ENCODE peak calls at places on chromosomes 16 and 17, in ten cellular contexts. One of them, this sample, is unnamed.

GRCh38 chr17:37787055-37787720 is 42.3 kb upstream of the HNF1B start:
- DNase-seq in fibroblast of mammary gland: peak; percentile 22
- DNase-seq in HS-5: no peak
- DNase-seq in nucleus accumbens: no peak
- DNase-seq in immature natural killer cell: no peak
- DNase-seq in NAMALWA: no peak
- DNase-seq in adrenal gland: peak; percentile 69
- DNase-seq in activated CD8-positive, alpha-beta memory T cell treated with anti-CD3 and anti-CD28 coated beads, Interleukin-2, amount 50 U/mL, for 48 hours: no peak
- DNase-seq in RPMI8226: no peak
- DNase-seq in stimulated activated CD4-positive, alpha-beta T cell treated with anti-CD3 and anti-CD28 coated beads, TNF-alpha, amount 100 ng/mL, for 24 hours: no peak
- DNase-seq in this sample: no peak

GRCh38 chr17:79952265-79952877 is 83.3 kb downstream of the TBC1D16 start:
- DNase-seq in RPMI8226: no peak
- DNase-seq in fibroblast of mammary gland: no peak
- DNase-seq in HS-5: no peak
- DNase-seq in nucleus accumbens: no peak
- DNase-seq in immature natural killer cell: no peak
- DNase-seq in NAMALWA: no peak
- DNase-seq in stimulated activated CD4-positive, alpha-beta T cell treated with anti-CD3 and anti-CD28 coated beads, TNF-alpha, amount 100 ng/mL, for 24 hours: no peak
- DNase-seq in adrenal gland: no peak
- DNase-seq in activated CD8-positive, alpha-beta memory T cell treated with anti-CD3 and anti-CD28 coated beads, Interleukin-2, amount 50 U/mL, for 48 hours: no peak
- DNase-seq in this sample: no peak

GRCh38 chr17:74490716-74491115 is 24.3 kb downstream of the CD300A start:
- DNase-seq in immature natural killer cell: no peak
- DNase-seq in NAMALWA: no peak
- DNase-seq in adrenal gland: no peak
- DNase-seq in stimulated activated CD4-positive, alpha-beta T cell treated with anti-CD3 and anti-CD28 coated beads, TNF-alpha, amount 100 ng/mL, for 24 hours: no peak
- DNase-seq in RPMI8226: no peak
- DNase-seq in nucleus accumbens: no peak
- DNase-seq in activated CD8-positive, alpha-beta memory T cell treated with anti-CD3 and anti-CD28 coated beads, Interleukin-2, amount 50 U/mL, for 48 hours: peak; percentile 44
- DNase-seq in HS-5: no peak
- DNase-seq in fibroblast of mammary gland: no peak
- DNase-seq in this sample: no peak

GRCh38 chr17:43442711-43443110 is 41.1 kb upstream of the DHX8 start:
- DNase-seq in RPMI8226: no peak
- DNase-seq in adrenal gland: no peak
- DNase-seq in immature natural killer cell: no peak
- DNase-seq in fibroblast of mammary gland: peak; percentile 81
- DNase-seq in NAMALWA: no peak
- DNase-seq in nucleus accumbens: no peak
- DNase-seq in HS-5: no peak
- DNase-seq in activated CD8-positive, alpha-beta memory T cell treated with anti-CD3 and anti-CD28 coated beads, Interleukin-2, amount 50 U/mL, for 48 hours: no peak
- DNase-seq in stimulated activated CD4-positive, alpha-beta T cell treated with anti-CD3 and anti-CD28 coated beads, TNF-alpha, amount 100 ng/mL, for 24 hours: no peak
- DNase-seq in this sample: no peak

GRCh38 chr16:66695474-66695934 is 1.0 kb downstream of the CMTM4 start:
- DNase-seq in NAMALWA: no peak
- DNase-seq in activated CD8-positive, alpha-beta memory T cell treated with anti-CD3 and anti-CD28 coated beads, Interleukin-2, amount 50 U/mL, for 48 hours: no peak
- DNase-seq in adrenal gland: no peak
- DNase-seq in HS-5: no peak
- DNase-seq in RPMI8226: peak; percentile 17
- DNase-seq in fibroblast of mammary gland: no peak
- DNase-seq in immature natural killer cell: peak; percentile 6
- DNase-seq in nucleus accumbens: no peak
- DNase-seq in stimulated activated CD4-positive, alpha-beta T cell treated with anti-CD3 and anti-CD28 coated beads, TNF-alpha, amount 100 ng/mL, for 24 hours: no peak
- DNase-seq in this sample: no peak

GRCh38 chr16:11670171-11671131 is 2.2 kb downstream of the SNN start:
- DNase-seq in RPMI8226: no peak
- DNase-seq in HS-5: no peak
- DNase-seq in immature natural killer cell: no peak
- DNase-seq in nucleus accumbens: no peak
- DNase-seq in adrenal gland: peak; percentile 32
- DNase-seq in activated CD8-positive, alpha-beta memory T cell treated with anti-CD3 and anti-CD28 coated beads, Interleukin-2, amount 50 U/mL, for 48 hours: peak; percentile 68
- DNase-seq in fibroblast of mammary gland: no peak
- DNase-seq in NAMALWA: peak; percentile 51
- DNase-seq in stimulated activated CD4-positive, alpha-beta T cell treated with anti-CD3 and anti-CD28 coated beads, TNF-alpha, amount 100 ng/mL, for 24 hours: no peak
- DNase-seq in this sample: no peak

GRCh38 chr17:48215583-48216139 is 108.1 kb downstream of the SNX11 start:
- DNase-seq in NAMALWA: peak; percentile 27
- DNase-seq in fibroblast of mammary gland: peak; percentile 48
- DNase-seq in stimulated activated CD4-positive, alpha-beta T cell treated with anti-CD3 and anti-CD28 coated beads, TNF-alpha, amount 100 ng/mL, for 24 hours: no peak
- DNase-seq in HS-5: no peak
- DNase-seq in immature natural killer cell: no peak
- DNase-seq in activated CD8-positive, alpha-beta memory T cell treated with anti-CD3 and anti-CD28 coated beads, Interleukin-2, amount 50 U/mL, for 48 hours: no peak
- DNase-seq in nucleus accumbens: no peak
- DNase-seq in adrenal gland: peak; percentile 17
- DNase-seq in RPMI8226: peak; percentile 17
- DNase-seq in this sample: peak; percentile 58

GRCh38 chr16:4938683-4939030 is 1.7 kb upstream of the PPL start:
- DNase-seq in activated CD8-positive, alpha-beta memory T cell treated with anti-CD3 and anti-CD28 coated beads, Interleukin-2, amount 50 U/mL, for 48 hours: no peak
- DNase-seq in adrenal gland: no peak
- DNase-seq in fibroblast of mammary gland: peak; percentile 77
- DNase-seq in stimulated activated CD4-positive, alpha-beta T cell treated with anti-CD3 and anti-CD28 coated beads, TNF-alpha, amount 100 ng/mL, for 24 hours: no peak
- DNase-seq in nucleus accumbens: no peak
- DNase-seq in immature natural killer cell: no peak
- DNase-seq in NAMALWA: no peak
- DNase-seq in HS-5: no peak
- DNase-seq in RPMI8226: no peak
- DNase-seq in this sample: no peak

GRCh38 chr16:59021751-59022150 is 287.6 kb upstream of the GOT2 start:
- DNase-seq in stimulated activated CD4-positive, alpha-beta T cell treated with anti-CD3 and anti-CD28 coated beads, TNF-alpha, amount 100 ng/mL, for 24 hours: no peak
- DNase-seq in nucleus accumbens: no peak
- DNase-seq in fibroblast of mammary gland: peak; percentile 27
- DNase-seq in NAMALWA: no peak
- DNase-seq in HS-5: peak; percentile 64
- DNase-seq in adrenal gland: no peak
- DNase-seq in activated CD8-positive, alpha-beta memory T cell treated with anti-CD3 and anti-CD28 coated beads, Interleukin-2, amount 50 U/mL, for 48 hours: no peak
- DNase-seq in immature natural killer cell: no peak
- DNase-seq in RPMI8226: no peak
- DNase-seq in this sample: no peak

GRCh38 chr16:88527186-88527936 is 42.8 kb upstream of the ZC3H18 start:
- DNase-seq in stimulated activated CD4-positive, alpha-beta T cell treated with anti-CD3 and anti-CD28 coated beads, TNF-alpha, amount 100 ng/mL, for 24 hours: peak; percentile 41
- DNase-seq in HS-5: no peak
- DNase-seq in immature natural killer cell: peak; percentile 67
- DNase-seq in fibroblast of mammary gland: peak; percentile 55
- DNase-seq in NAMALWA: peak; percentile 68
- DNase-seq in adrenal gland: peak; percentile 64
- DNase-seq in RPMI8226: peak; percentile 51
- DNase-seq in nucleus accumbens: no peak
- DNase-seq in activated CD8-positive, alpha-beta memory T cell treated with anti-CD3 and anti-CD28 coated beads, Interleukin-2, amount 50 U/mL, for 48 hours: peak; percentile 84
- DNase-seq in this sample: no peak

GRCh38 chr17:29563816-29564215 is 3.0 kb downstream of the ABHD15 start:
- DNase-seq in adrenal gland: no peak
- DNase-seq in RPMI8226: peak; percentile 74
- DNase-seq in fibroblast of mammary gland: no peak
- DNase-seq in HS-5: no peak
- DNase-seq in nucleus accumbens: no peak
- DNase-seq in activated CD8-positive, alpha-beta memory T cell treated with anti-CD3 and anti-CD28 coated beads, Interleukin-2, amount 50 U/mL, for 48 hours: no peak
- DNase-seq in NAMALWA: peak; percentile 81
- DNase-seq in immature natural killer cell: peak; percentile 54
- DNase-seq in stimulated activated CD4-positive, alpha-beta T cell treated with anti-CD3 and anti-CD28 coated beads, TNF-alpha, amount 100 ng/mL, for 24 hours: no peak
- DNase-seq in this sample: no peak

GRCh38 chr16:58197314-58198012 is 443 bp downstream of the CSNK2A2 start:
- DNase-seq in adrenal gland: no peak
- DNase-seq in RPMI8226: peak; percentile 21
- DNase-seq in stimulated activated CD4-positive, alpha-beta T cell treated with anti-CD3 and anti-CD28 coated beads, TNF-alpha, amount 100 ng/mL, for 24 hours: no peak
- DNase-seq in activated CD8-positive, alpha-beta memory T cell treated with anti-CD3 and anti-CD28 coated beads, Interleukin-2, amount 50 U/mL, for 48 hours: peak; percentile 58
- DNase-seq in NAMALWA: no peak
- DNase-seq in immature natural killer cell: peak; percentile 5
- DNase-seq in fibroblast of mammary gland: no peak
- DNase-seq in nucleus accumbens: no peak
- DNase-seq in HS-5: no peak
- DNase-seq in this sample: no peak

GRCh38 chr17:77723909-77724875 is 234.3 kb upstream of the TNRC6C start:
- DNase-seq in stimulated activated CD4-positive, alpha-beta T cell treated with anti-CD3 and anti-CD28 coated beads, TNF-alpha, amount 100 ng/mL, for 24 hours: no peak
- DNase-seq in nucleus accumbens: no peak
- DNase-seq in immature natural killer cell: no peak
- DNase-seq in activated CD8-positive, alpha-beta memory T cell treated with anti-CD3 and anti-CD28 coated beads, Interleukin-2, amount 50 U/mL, for 48 hours: peak; percentile 43
- DNase-seq in fibroblast of mammary gland: no peak
- DNase-seq in adrenal gland: no peak
- DNase-seq in HS-5: no peak
- DNase-seq in NAMALWA: no peak
- DNase-seq in RPMI8226: peak; percentile 89
- DNase-seq in this sample: no peak

GRCh38 chr16:89117975-89118289 is 24.3 kb downstream of the ACSF3 start:
- DNase-seq in nucleus accumbens: no peak
- DNase-seq in fibroblast of mammary gland: no peak
- DNase-seq in adrenal gland: no peak
- DNase-seq in RPMI8226: no peak
- DNase-seq in NAMALWA: no peak
- DNase-seq in HS-5: no peak
- DNase-seq in activated CD8-positive, alpha-beta memory T cell treated with anti-CD3 and anti-CD28 coated beads, Interleukin-2, amount 50 U/mL, for 48 hours: no peak
- DNase-seq in stimulated activated CD4-positive, alpha-beta T cell treated with anti-CD3 and anti-CD28 coated beads, TNF-alpha, amount 100 ng/mL, for 24 hours: no peak
- DNase-seq in immature natural killer cell: no peak
- DNase-seq in this sample: no peak

GRCh38 chr16:57422026-57422944 is 17.7 kb downstream of the CCL17 start:
- DNase-seq in HS-5: no peak
- DNase-seq in NAMALWA: peak; percentile 53
- DNase-seq in activated CD8-positive, alpha-beta memory T cell treated with anti-CD3 and anti-CD28 coated beads, Interleukin-2, amount 50 U/mL, for 48 hours: no peak
- DNase-seq in stimulated activated CD4-positive, alpha-beta T cell treated with anti-CD3 and anti-CD28 coated beads, TNF-alpha, amount 100 ng/mL, for 24 hours: no peak
- DNase-seq in nucleus accumbens: no peak
- DNase-seq in adrenal gland: peak; percentile 43
- DNase-seq in RPMI8226: peak; percentile 76
- DNase-seq in immature natural killer cell: no peak
- DNase-seq in fibroblast of mammary gland: peak; percentile 65
- DNase-seq in this sample: peak; percentile 16

GRCh38 chr17:49739662-49740271 is 24.2 kb downstream of the FAM117A start:
- DNase-seq in fibroblast of mammary gland: peak; percentile 31
- DNase-seq in NAMALWA: peak; percentile 98
- DNase-seq in RPMI8226: peak; percentile 97
- DNase-seq in HS-5: no peak
- DNase-seq in activated CD8-positive, alpha-beta memory T cell treated with anti-CD3 and anti-CD28 coated beads, Interleukin-2, amount 50 U/mL, for 48 hours: peak; percentile 89
- DNase-seq in stimulated activated CD4-positive, alpha-beta T cell treated with anti-CD3 and anti-CD28 coated beads, TNF-alpha, amount 100 ng/mL, for 24 hours: peak; percentile 58
- DNase-seq in adrenal gland: peak; percentile 82
- DNase-seq in nucleus accumbens: no peak
- DNase-seq in immature natural killer cell: peak; percentile 98
- DNase-seq in this sample: no peak

GRCh38 chr17:40547079-40547784 is 18.0 kb downstream of the CCR7 start:
- DNase-seq in RPMI8226: peak; percentile 73
- DNase-seq in NAMALWA: peak; percentile 42
- DNase-seq in activated CD8-positive, alpha-beta memory T cell treated with anti-CD3 and anti-CD28 coated beads, Interleukin-2, amount 50 U/mL, for 48 hours: peak; percentile 80
- DNase-seq in adrenal gland: no peak
- DNase-seq in fibroblast of mammary gland: no peak
- DNase-seq in nucleus accumbens: no peak
- DNase-seq in HS-5: no peak
- DNase-seq in stimulated activated CD4-positive, alpha-beta T cell treated with anti-CD3 and anti-CD28 coated beads, TNF-alpha, amount 100 ng/mL, for 24 hours: no peak
- DNase-seq in immature natural killer cell: peak; percentile 47
- DNase-seq in this sample: peak; percentile 6

GRCh38 chr16:68380676-68381362 is 67.5 kb downstream of the SMPD3 start:
- DNase-seq in adrenal gland: no peak
- DNase-seq in immature natural killer cell: no peak
- DNase-seq in stimulated activated CD4-positive, alpha-beta T cell treated with anti-CD3 and anti-CD28 coated beads, TNF-alpha, amount 100 ng/mL, for 24 hours: no peak
- DNase-seq in activated CD8-positive, alpha-beta memory T cell treated with anti-CD3 and anti-CD28 coated beads, Interleukin-2, amount 50 U/mL, for 48 hours: no peak
- DNase-seq in HS-5: no peak
- DNase-seq in nucleus accumbens: no peak
- DNase-seq in RPMI8226: no peak
- DNase-seq in fibroblast of mammary gland: no peak
- DNase-seq in NAMALWA: no peak
- DNase-seq in this sample: no peak

GRCh38 chr17:46197526-46197925 is 4.3 kb upstream of the KANSL1 start:
- DNase-seq in NAMALWA: no peak
- DNase-seq in stimulated activated CD4-positive, alpha-beta T cell treated with anti-CD3 and anti-CD28 coated beads, TNF-alpha, amount 100 ng/mL, for 24 hours: no peak
- DNase-seq in fibroblast of mammary gland: no peak
- DNase-seq in activated CD8-positive, alpha-beta memory T cell treated with anti-CD3 and anti-CD28 coated beads, Interleukin-2, amount 50 U/mL, for 48 hours: no peak
- DNase-seq in nucleus accumbens: no peak
- DNase-seq in RPMI8226: no peak
- DNase-seq in HS-5: no peak
- DNase-seq in immature natural killer cell: no peak
- DNase-seq in adrenal gland: no peak
- DNase-seq in this sample: no peak

GRCh38 chr16:85615852-85616607 is 2.9 kb downstream of the GSE1 start:
- DNase-seq in fibroblast of mammary gland: peak; percentile 71
- DNase-seq in nucleus accumbens: peak; percentile 54
- DNase-seq in RPMI8226: peak; percentile 87
- DNase-seq in immature natural killer cell: peak; percentile 85
- DNase-seq in activated CD8-positive, alpha-beta memory T cell treated with anti-CD3 and anti-CD28 coated beads, Interleukin-2, amount 50 U/mL, for 48 hours: peak; percentile 94
- DNase-seq in NAMALWA: peak; percentile 94
- DNase-seq in HS-5: no peak
- DNase-seq in adrenal gland: peak; percentile 90
- DNase-seq in stimulated activated CD4-positive, alpha-beta T cell treated with anti-CD3 and anti-CD28 coated beads, TNF-alpha, amount 100 ng/mL, for 24 hours: peak; percentile 49
- DNase-seq in this sample: peak; percentile 6

GRCh38 chr16:58589311-58589890 is 40.2 kb downstream of the CNOT1 start:
- DNase-seq in adrenal gland: no peak
- DNase-seq in stimulated activated CD4-positive, alpha-beta T cell treated with anti-CD3 and anti-CD28 coated beads, TNF-alpha, amount 100 ng/mL, for 24 hours: no peak
- DNase-seq in NAMALWA: no peak
- DNase-seq in nucleus accumbens: no peak
- DNase-seq in immature natural killer cell: no peak
- DNase-seq in activated CD8-positive, alpha-beta memory T cell treated with anti-CD3 and anti-CD28 coated beads, Interleukin-2, amount 50 U/mL, for 48 hours: no peak
- DNase-seq in RPMI8226: no peak
- DNase-seq in HS-5: no peak
- DNase-seq in fibroblast of mammary gland: peak; percentile 38
- DNase-seq in this sample: no peak

GRCh38 chr17:63222655-63223054 is 223.5 kb downstream of the CYB561 start:
- DNase-seq in fibroblast of mammary gland: peak; percentile 57
- DNase-seq in NAMALWA: peak; percentile 33
- DNase-seq in stimulated activated CD4-positive, alpha-beta T cell treated with anti-CD3 and anti-CD28 coated beads, TNF-alpha, amount 100 ng/mL, for 24 hours: no peak
- DNase-seq in RPMI8226: peak; percentile 19
- DNase-seq in activated CD8-positive, alpha-beta memory T cell treated with anti-CD3 and anti-CD28 coated beads, Interleukin-2, amount 50 U/mL, for 48 hours: no peak
- DNase-seq in HS-5: no peak
- DNase-seq in immature natural killer cell: no peak
- DNase-seq in adrenal gland: no peak
- DNase-seq in nucleus accumbens: no peak
- DNase-seq in this sample: no peak

GRCh38 chr16:57669476-57670162 is 1.5 kb downstream of the ADGRG3 start:
- DNase-seq in immature natural killer cell: peak; percentile 55
- DNase-seq in fibroblast of mammary gland: no peak
- DNase-seq in adrenal gland: no peak
- DNase-seq in nucleus accumbens: no peak
- DNase-seq in NAMALWA: no peak
- DNase-seq in stimulated activated CD4-positive, alpha-beta T cell treated with anti-CD3 and anti-CD28 coated beads, TNF-alpha, amount 100 ng/mL, for 24 hours: no peak
- DNase-seq in activated CD8-positive, alpha-beta memory T cell treated with anti-CD3 and anti-CD28 coated beads, Interleukin-2, amount 50 U/mL, for 48 hours: no peak
- DNase-seq in RPMI8226: no peak
- DNase-seq in HS-5: no peak
- DNase-seq in this sample: no peak

GRCh38 chr16:66692341-66692740 is 4.2 kb downstream of the CMTM4 start:
- DNase-seq in stimulated activated CD4-positive, alpha-beta T cell treated with anti-CD3 and anti-CD28 coated beads, TNF-alpha, amount 100 ng/mL, for 24 hours: no peak
- DNase-seq in HS-5: no peak
- DNase-seq in nucleus accumbens: no peak
- DNase-seq in fibroblast of mammary gland: no peak
- DNase-seq in NAMALWA: no peak
- DNase-seq in activated CD8-positive, alpha-beta memory T cell treated with anti-CD3 and anti-CD28 coated beads, Interleukin-2, amount 50 U/mL, for 48 hours: no peak
- DNase-seq in RPMI8226: no peak
- DNase-seq in adrenal gland: no peak
- DNase-seq in immature natural killer cell: no peak
- DNase-seq in this sample: no peak

GRCh38 chr17:3645310-3645709 is 8.8 kb downstream of the CTNS start:
- DNase-seq in adrenal gland: no peak
- DNase-seq in HS-5: no peak
- DNase-seq in immature natural killer cell: no peak
- DNase-seq in NAMALWA: no peak
- DNase-seq in RPMI8226: no peak
- DNase-seq in nucleus accumbens: no peak
- DNase-seq in stimulated activated CD4-positive, alpha-beta T cell treated with anti-CD3 and anti-CD28 coated beads, TNF-alpha, amount 100 ng/mL, for 24 hours: no peak
- DNase-seq in activated CD8-positive, alpha-beta memory T cell treated with anti-CD3 and anti-CD28 coated beads, Interleukin-2, amount 50 U/mL, for 48 hours: no peak
- DNase-seq in fibroblast of mammary gland: no peak
- DNase-seq in this sample: no peak

GRCh38 chr16:50102046-50102756 is 36.4 kb downstream of the HEATR3 start:
- DNase-seq in stimulated activated CD4-positive, alpha-beta T cell treated with anti-CD3 and anti-CD28 coated beads, TNF-alpha, amount 100 ng/mL, for 24 hours: no peak
- DNase-seq in nucleus accumbens: no peak
- DNase-seq in adrenal gland: no peak
- DNase-seq in fibroblast of mammary gland: peak; percentile 93
- DNase-seq in HS-5: peak; percentile 51
- DNase-seq in activated CD8-positive, alpha-beta memory T cell treated with anti-CD3 and anti-CD28 coated beads, Interleukin-2, amount 50 U/mL, for 48 hours: no peak
- DNase-seq in NAMALWA: no peak
- DNase-seq in immature natural killer cell: no peak
- DNase-seq in RPMI8226: no peak
- DNase-seq in this sample: no peak

GRCh38 chr16:87560428-87561199 is 41.7 kb upstream of the JPH3 start:
- DNase-seq in activated CD8-positive, alpha-beta memory T cell treated with anti-CD3 and anti-CD28 coated beads, Interleukin-2, amount 50 U/mL, for 48 hours: peak; percentile 71
- DNase-seq in fibroblast of mammary gland: peak; percentile 44
- DNase-seq in adrenal gland: peak; percentile 31
- DNase-seq in HS-5: no peak
- DNase-seq in immature natural killer cell: peak; percentile 28
- DNase-seq in NAMALWA: peak; percentile 86
- DNase-seq in stimulated activated CD4-positive, alpha-beta T cell treated with anti-CD3 and anti-CD28 coated beads, TNF-alpha, amount 100 ng/mL, for 24 hours: no peak
- DNase-seq in nucleus accumbens: no peak
- DNase-seq in RPMI8226: peak; percentile 26
- DNase-seq in this sample: no peak

GRCh38 chr16:3282103-3282746 is 1.1 kb upstream of the ZNF263 start:
- DNase-seq in nucleus accumbens: no peak
- DNase-seq in fibroblast of mammary gland: no peak
- DNase-seq in stimulated activated CD4-positive, alpha-beta T cell treated with anti-CD3 and anti-CD28 coated beads, TNF-alpha, amount 100 ng/mL, for 24 hours: no peak
- DNase-seq in activated CD8-positive, alpha-beta memory T cell treated with anti-CD3 and anti-CD28 coated beads, Interleukin-2, amount 50 U/mL, for 48 hours: no peak
- DNase-seq in NAMALWA: no peak
- DNase-seq in immature natural killer cell: no peak
- DNase-seq in adrenal gland: no peak
- DNase-seq in HS-5: no peak
- DNase-seq in RPMI8226: peak; percentile 86
- DNase-seq in this sample: peak; percentile 80